ENCODE peak calls at places on chromosomes 7 and 10, in six cellular contexts. One of them, this sample, is unnamed.
A peak's percentile ranks its signal among the peaks of the same experiment; 100 is the strongest.

GRCh38 chr10:19817251-19818046 is 1.2 kb downstream of the PLXDC2 start:
- DNase-seq in AG10803: no peak
- DNase-seq in kidney epithelial cell: no peak
- DNase-seq in GM12878: no peak
- DNase-seq in fibroblast of pulmonary artery: no peak
- DNase-seq in cardiac muscle cell: peak; percentile 47
- DNase-seq in this sample: peak; percentile 85

GRCh38 chr10:112952282-112952991 is 2.4 kb downstream of the TCF7L2 start:
- DNase-seq in GM12878: no peak
- DNase-seq in fibroblast of pulmonary artery: peak; percentile 38
- DNase-seq in kidney epithelial cell: no peak
- DNase-seq in cardiac muscle cell: peak; percentile 58
- DNase-seq in AG10803: no peak
- DNase-seq in this sample: peak; percentile 72

GRCh38 chr10:122878799-122879338 is 512 bp downstream of the FAM24B start:
- DNase-seq in GM12878: no peak
- DNase-seq in fibroblast of pulmonary artery: peak; percentile 26
- DNase-seq in kidney epithelial cell: no peak
- DNase-seq in AG10803: peak; percentile 25
- DNase-seq in cardiac muscle cell: no peak
- DNase-seq in this sample: no peak

GRCh38 chr7:155002411-155003214 is at the start of gene PAXIP1:
- DNase-seq in cardiac muscle cell: peak; percentile 87
- DNase-seq in AG10803: peak; percentile 37
- DNase-seq in GM12878: no peak
- DNase-seq in fibroblast of pulmonary artery: peak; percentile 39
- DNase-seq in kidney epithelial cell: no peak
- DNase-seq in this sample: peak; percentile 79

GRCh38 chr10:46516660-46517416 is 39.6 kb downstream of the GPRIN2 start:
- DNase-seq in kidney epithelial cell: peak; percentile 80
- DNase-seq in AG10803: peak; percentile 92
- DNase-seq in cardiac muscle cell: no peak
- DNase-seq in fibroblast of pulmonary artery: peak; percentile 90
- DNase-seq in GM12878: no peak
- DNase-seq in this sample: peak; percentile 54

GRCh38 chr10:2989292-2989947 is 77.9 kb upstream of the PFKP start:
- DNase-seq in fibroblast of pulmonary artery: no peak
- DNase-seq in kidney epithelial cell: no peak
- DNase-seq in GM12878: no peak
- DNase-seq in AG10803: no peak
- DNase-seq in cardiac muscle cell: no peak
- DNase-seq in this sample: peak; percentile 17

GRCh38 chr7:13071999-13072398 is 384.6 kb downstream of the ARL4A start:
- DNase-seq in fibroblast of pulmonary artery: no peak
- DNase-seq in GM12878: no peak
- DNase-seq in cardiac muscle cell: no peak
- DNase-seq in kidney epithelial cell: no peak
- DNase-seq in AG10803: no peak
- DNase-seq in this sample: no peak

GRCh38 chr7:3464900-3465622 is 164.0 kb downstream of the SDK1 start:
- DNase-seq in kidney epithelial cell: no peak
- DNase-seq in GM12878: no peak
- DNase-seq in AG10803: no peak
- DNase-seq in cardiac muscle cell: no peak
- DNase-seq in fibroblast of pulmonary artery: no peak
- DNase-seq in this sample: no peak

GRCh38 chr10:66215005-66215404 is 710.8 kb upstream of the LRRTM3 start:
- DNase-seq in fibroblast of pulmonary artery: no peak
- DNase-seq in AG10803: no peak
- DNase-seq in cardiac muscle cell: no peak
- DNase-seq in kidney epithelial cell: no peak
- DNase-seq in GM12878: no peak
- DNase-seq in this sample: peak; percentile 67

DNA sequence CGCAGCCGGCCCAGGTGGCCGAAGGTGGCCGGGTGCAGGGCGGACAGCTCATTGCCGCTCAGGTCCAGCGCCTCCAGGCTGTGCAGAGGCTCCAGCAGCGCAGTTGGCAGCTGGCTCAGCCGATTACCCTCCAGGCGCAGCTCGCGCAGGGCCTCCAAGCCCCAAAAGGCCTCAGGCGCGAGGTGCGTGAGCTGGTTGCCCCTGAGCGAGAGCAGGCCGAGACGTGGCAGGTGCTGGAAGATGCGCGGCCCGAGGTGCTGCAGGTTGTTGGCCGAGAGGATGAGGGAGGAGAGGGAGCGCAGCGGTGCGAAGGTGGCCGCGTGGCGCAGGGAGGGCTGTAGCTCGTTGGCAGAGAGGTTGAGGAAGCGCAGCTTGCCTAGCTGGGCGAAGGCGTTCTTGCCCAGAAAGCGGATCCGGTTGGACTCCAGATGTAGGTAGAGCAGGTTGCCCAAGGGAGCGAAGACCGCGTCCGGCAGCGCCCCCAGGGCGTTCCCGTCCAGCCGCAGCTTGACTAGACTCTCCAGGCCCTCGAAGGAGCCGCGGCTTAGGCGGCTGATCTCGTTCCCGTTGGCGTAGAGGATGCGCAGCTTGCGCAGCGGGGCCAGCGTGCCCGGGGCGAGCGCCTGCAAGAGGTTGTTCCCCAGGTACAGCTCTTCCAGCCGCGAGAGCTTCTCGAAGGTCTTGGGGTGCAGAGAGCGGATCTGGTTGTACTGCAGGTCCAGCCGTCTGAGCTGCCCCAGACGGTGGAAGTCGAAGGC is 887 bp downstream of the TRIL start:
- DNase-seq in cardiac muscle cell: peak; percentile 66
- DNase-seq in kidney epithelial cell: no peak
- DNase-seq in AG10803: no peak
- DNase-seq in fibroblast of pulmonary artery: peak; percentile 26
- DNase-seq in GM12878: no peak
- DNase-seq in this sample: peak; percentile 80
- H3K4me3 ChIP-seq in cardiac muscle cell: peak overlapping the region; percentile 54
- H3K4me3 ChIP-seq in kidney epithelial cell: peak overlapping the region; percentile 48
- H3K4me3 ChIP-seq in AG10803: peak overlapping the region; percentile 7
- H3K4me3 ChIP-seq in fibroblast of pulmonary artery: peak overlapping the region; percentile 52
- H3K4me3 ChIP-seq in GM12878: no peak overlapping the region
- H3K4me3 ChIP-seq in this sample: peak overlapping the region; percentile 75

GRCh38 chr10:21171197-21171935 is 274.3 kb upstream of the NEBL start:
- DNase-seq in GM12878: no peak
- DNase-seq in fibroblast of pulmonary artery: no peak
- DNase-seq in AG10803: no peak
- DNase-seq in kidney epithelial cell: no peak
- DNase-seq in cardiac muscle cell: no peak
- DNase-seq in this sample: peak; percentile 72
- TF ChIP-seq CTCF in GM12878: no peak
- TF ChIP-seq CTCF in fibroblast of pulmonary artery: peak; percentile 36
- TF ChIP-seq CTCF in AG10803: no peak
- TF ChIP-seq CTCF in kidney epithelial cell: peak; percentile 30
- TF ChIP-seq CTCF in cardiac muscle cell: peak; percentile 29
- TF ChIP-seq CTCF in this sample: peak; percentile 75

DNA sequence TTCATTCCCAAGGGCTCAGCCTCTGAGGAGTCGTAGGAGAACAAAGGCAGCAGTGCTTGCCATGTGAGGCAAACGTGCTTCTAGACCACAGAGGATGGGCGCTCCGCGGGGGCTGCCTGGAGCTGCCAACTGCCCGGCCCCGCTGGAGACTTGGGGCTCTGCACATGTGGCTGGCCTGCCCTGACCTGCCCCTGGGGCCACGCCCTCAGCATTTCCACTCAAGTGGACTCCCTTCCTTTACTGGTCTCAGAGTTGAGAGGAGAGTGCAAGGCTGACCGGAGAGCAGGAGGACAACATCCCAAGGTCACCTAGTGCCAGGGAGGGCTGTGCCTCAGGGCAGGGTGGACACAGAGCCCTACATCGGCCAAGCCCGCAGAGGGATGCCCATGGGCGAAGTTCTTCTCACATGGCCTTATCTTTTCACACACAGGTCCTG is 222.3 kb upstream of the ZNF32 start:
- DNase-seq in cardiac muscle cell: no peak
- DNase-seq in AG10803: peak; percentile 30
- DNase-seq in kidney epithelial cell: no peak
- DNase-seq in fibroblast of pulmonary artery: no peak
- DNase-seq in GM12878: no peak
- DNase-seq in this sample: no peak
- H3K4me3 ChIP-seq in cardiac muscle cell: no peak overlapping the region
- H3K4me3 ChIP-seq in AG10803: no peak overlapping the region
- H3K4me3 ChIP-seq in kidney epithelial cell: no peak overlapping the region
- H3K4me3 ChIP-seq in fibroblast of pulmonary artery: no peak overlapping the region
- H3K4me3 ChIP-seq in GM12878: no peak overlapping the region
- H3K4me3 ChIP-seq in this sample: no peak overlapping the region

GRCh38 chr7:23811540-23811939 is 101.5 kb downstream of the STK31 start:
- DNase-seq in kidney epithelial cell: no peak
- DNase-seq in AG10803: no peak
- DNase-seq in fibroblast of pulmonary artery: peak; percentile 6
- DNase-seq in GM12878: no peak
- DNase-seq in cardiac muscle cell: no peak
- DNase-seq in this sample: no peak
- TF ChIP-seq CTCF in kidney epithelial cell: peak; percentile 10
- TF ChIP-seq CTCF in AG10803: peak; percentile 27
- TF ChIP-seq CTCF in fibroblast of pulmonary artery: peak; percentile 38
- TF ChIP-seq CTCF in GM12878: no peak
- TF ChIP-seq CTCF in cardiac muscle cell: peak; percentile 19
- TF ChIP-seq CTCF in this sample: peak; percentile 75

GRCh38 chr10:86871563-86872183 is 85.7 kb downstream of the MMRN2 start:
- DNase-seq in cardiac muscle cell: peak; percentile 82
- DNase-seq in kidney epithelial cell: peak; percentile 4
- DNase-seq in AG10803: peak; percentile 38
- DNase-seq in GM12878: no peak
- DNase-seq in fibroblast of pulmonary artery: peak; percentile 65
- DNase-seq in this sample: peak; percentile 68

GRCh38 chr10:86870679-86871078 is 86.7 kb downstream of the MMRN2 start:
- DNase-seq in kidney epithelial cell: no peak
- DNase-seq in AG10803: no peak
- DNase-seq in fibroblast of pulmonary artery: no peak
- DNase-seq in cardiac muscle cell: no peak
- DNase-seq in GM12878: no peak
- DNase-seq in this sample: no peak

GRCh38 chr10:86872757-86873156 is 84.7 kb downstream of the MMRN2 start:
- DNase-seq in AG10803: no peak
- DNase-seq in kidney epithelial cell: no peak
- DNase-seq in GM12878: no peak
- DNase-seq in cardiac muscle cell: no peak
- DNase-seq in fibroblast of pulmonary artery: peak; percentile 51
- DNase-seq in this sample: peak; percentile 77

GRCh38 chr10:86867149-86867548 is 90.3 kb downstream of the MMRN2 start:
- DNase-seq in GM12878: no peak
- DNase-seq in cardiac muscle cell: no peak
- DNase-seq in fibroblast of pulmonary artery: no peak
- DNase-seq in kidney epithelial cell: no peak
- DNase-seq in AG10803: no peak
- DNase-seq in this sample: no peak

GRCh38 chr10:86868353-86868752 is 89.1 kb downstream of the MMRN2 start:
- DNase-seq in fibroblast of pulmonary artery: peak; percentile 85
- DNase-seq in kidney epithelial cell: peak; percentile 21
- DNase-seq in GM12878: no peak
- DNase-seq in AG10803: no peak
- DNase-seq in cardiac muscle cell: peak; percentile 81
- DNase-seq in this sample: peak; percentile 94
- H3K4me3 ChIP-seq in fibroblast of pulmonary artery: peak overlapping the region; percentile 33
- H3K4me3 ChIP-seq in kidney epithelial cell: no peak overlapping the region
- H3K4me3 ChIP-seq in GM12878: no peak overlapping the region
- H3K4me3 ChIP-seq in AG10803: no peak overlapping the region
- H3K4me3 ChIP-seq in cardiac muscle cell: no peak overlapping the region
- H3K4me3 ChIP-seq in this sample: peak overlapping the region; percentile 30